ENCODE peak calls at places on chromosome 15, in six cellular contexts. P is astrocyte, Y is neuronal stem cell, J is lower lobe of right lung, M is cardiac muscle cell, A is WERI-Rb-1. U is an unnamed sample.

GRCh38 chr15:27774191-27774590 is 324.9 kb downstream of the OCA2 start:
- DNase-seq in P (no peak), Y (no peak), J (no peak), M (no peak), A (no peak), U (no peak)

GRCh38 chr15:34883633-34884032 is 85.9 kb downstream of the AQR start:
- DNase-seq in P (peak; percentile 14), Y (no peak), J (no peak), M (no peak), A (no peak), U (no peak)

GRCh38 chr15:63858881-63859280 is 25.1 kb upstream of the HERC1 start:
- DNase-seq in P (peak; percentile 10), Y (no peak), J (no peak), M (no peak), A (no peak), U (no peak)

GRCh38 chr15:101538996-101539395 is 49.5 kb upstream of the PCSK6 start:
- DNase-seq in P (no peak), Y (no peak), J (no peak), M (no peak), A (no peak), U (no peak)

GRCh38 chr15:38895326-38896282 is 331.0 kb upstream of the RASGRP1 start:
- DNase-seq in P (peak; percentile 88), Y (no peak), J (no peak), M (no peak), A (no peak), U (no peak)

GRCh38 chr15:76267077-76267476 is 44.2 kb downstream of the ETFA start:
- DNase-seq in P (no peak), Y (no peak), J (no peak), M (peak; percentile 0), A (no peak), U (no peak)

GRCh38 chr15:46442196-46442595 is 807.4 kb downstream of the SQOR start:
- DNase-seq in P (peak; percentile 26), Y (no peak), J (no peak), M (peak; percentile 30), A (no peak), U (no peak)

GRCh38 chr15:75661041-75661778 is 13.5 kb downstream of the SNX33 start:
- DNase-seq in P (peak; percentile 91), Y (no peak), J (peak; percentile 90), M (no peak), A (no peak), U (peak; percentile 29)

GRCh38 chr15:101159936-101160770 is 91.7 kb downstream of the CHSY1 start:
- DNase-seq in P (no peak), Y (no peak), J (no peak), M (no peak), A (no peak), U (no peak)

GRCh38 chr15:33194237-33194636 is 277 bp downstream of the FMN1 start:
- DNase-seq in P (no peak), Y (peak; percentile 58), J (peak; percentile 44), M (no peak), A (peak; percentile 40), U (no peak)

GRCh38 chr15:65916041-65916663 is 46.9 kb downstream of the RAB11A start:
- DNase-seq in P (no peak), Y (no peak), J (no peak), M (no peak), A (no peak), U (no peak)

GRCh38 chr15:71437919-71438318 is 322.6 kb downstream of the THSD4 start:
- DNase-seq in P (no peak), Y (no peak), J (peak; percentile 76), M (no peak), A (no peak), U (no peak)

GRCh38 chr15:37007301-37007700 is 93.0 kb downstream of the MEIS2 start:
- DNase-seq in P (no peak), Y (no peak), J (no peak), M (no peak), A (no peak), U (no peak)

GRCh38 chr15:31498329-31498728 is 171.7 kb downstream of the KLF13 start:
- DNase-seq in P (no peak), Y (no peak), J (no peak), M (no peak), A (no peak), U (no peak)

GRCh38 chr15:89419370-89419984 is 76.9 kb downstream of the RHCG start:
- DNase-seq in P (peak; percentile 8), Y (peak; percentile 85), J (no peak), M (peak; percentile 87), A (no peak), U (peak; percentile 67)

GRCh38 chr15:68700395-68701123 is 120.1 kb downstream of the ANP32A start:
- DNase-seq in P (peak; percentile 65), Y (no peak), J (no peak), M (peak; percentile 93), A (peak; percentile 87), U (peak; percentile 83)

GRCh38 chr15:62187910-62188309 is 22.8 kb upstream of the C2CD4B start:
- DNase-seq in P (no peak), Y (no peak), J (no peak), M (no peak), A (no peak), U (no peak)

DNA sequence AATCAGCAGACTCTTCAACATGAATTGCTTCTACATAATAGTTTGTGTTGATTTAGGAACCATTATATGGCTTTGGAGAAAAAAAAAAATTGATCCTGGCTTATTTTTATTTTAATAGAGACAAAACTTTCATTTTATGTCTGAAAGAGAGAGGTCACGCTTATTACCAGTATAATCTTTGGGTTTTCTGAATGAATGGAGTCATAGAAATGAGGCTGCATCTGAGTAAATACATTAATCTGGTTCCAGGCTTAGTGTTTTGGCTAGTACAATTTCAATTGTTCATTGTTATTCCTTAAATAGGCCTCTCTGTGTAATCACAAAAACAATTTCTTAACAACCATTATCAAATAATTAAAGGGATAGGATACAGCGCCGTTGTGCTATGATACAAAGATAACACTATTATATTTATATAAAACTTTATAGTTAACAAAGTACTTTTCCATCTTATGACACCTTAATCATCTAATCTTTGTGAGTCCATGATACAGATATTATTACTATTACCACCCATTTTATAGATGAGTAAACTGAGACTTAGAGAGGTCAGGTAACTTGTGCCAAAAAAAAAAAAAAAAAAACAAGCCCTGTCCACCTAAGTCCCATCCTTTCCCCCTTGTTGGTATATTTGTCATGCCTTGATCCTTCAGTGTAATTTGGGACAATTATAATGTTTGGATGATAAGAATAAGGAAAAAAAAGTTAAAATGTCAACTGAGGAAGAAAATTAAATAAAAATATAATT is 41.8 kb upstream of the GOLM2 start:
- DNase-seq in P (no peak), Y (no peak), J (no peak), M (no peak), A (no peak), U (no peak)
- H3K27ac ChIP-seq in P (no peak overlapping the region), Y (no peak overlapping the region), J (no peak overlapping the region), M (no peak overlapping the region), A (no peak overlapping the region), U (peak overlapping the region; percentile 69)

DNA sequence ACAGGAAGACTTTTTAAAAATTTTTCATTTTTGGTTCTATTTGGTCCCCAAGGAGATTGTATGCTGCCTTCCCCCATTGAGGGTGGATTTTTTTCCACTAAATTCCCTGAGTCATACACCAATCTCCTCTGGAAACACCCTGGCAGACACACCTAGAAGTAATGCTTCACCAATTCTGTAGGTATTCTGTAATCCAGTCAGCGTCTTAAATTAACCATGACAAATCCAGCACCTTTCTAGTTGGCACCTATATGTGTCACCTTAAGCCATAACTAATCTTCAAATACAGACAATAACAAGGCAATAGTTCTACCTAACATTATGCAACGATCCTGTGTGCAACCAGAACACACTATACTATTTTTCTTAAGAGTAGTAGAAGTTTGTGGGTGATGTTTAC is 459.1 kb upstream of the NDN start:
- DNase-seq in P (no peak), Y (no peak), J (no peak), M (no peak), A (no peak), U (no peak)
- H3K9me3 ChIP-seq in P (no peaks in the 10 kb centered on the region), Y (no peaks in the 10 kb centered on the region), J (no peaks in the 10 kb centered on the region), M (no peaks in the 10 kb centered on the region), A (no peaks in the 10 kb centered on the region), U (no peaks in the 10 kb centered on the region)

DNA sequence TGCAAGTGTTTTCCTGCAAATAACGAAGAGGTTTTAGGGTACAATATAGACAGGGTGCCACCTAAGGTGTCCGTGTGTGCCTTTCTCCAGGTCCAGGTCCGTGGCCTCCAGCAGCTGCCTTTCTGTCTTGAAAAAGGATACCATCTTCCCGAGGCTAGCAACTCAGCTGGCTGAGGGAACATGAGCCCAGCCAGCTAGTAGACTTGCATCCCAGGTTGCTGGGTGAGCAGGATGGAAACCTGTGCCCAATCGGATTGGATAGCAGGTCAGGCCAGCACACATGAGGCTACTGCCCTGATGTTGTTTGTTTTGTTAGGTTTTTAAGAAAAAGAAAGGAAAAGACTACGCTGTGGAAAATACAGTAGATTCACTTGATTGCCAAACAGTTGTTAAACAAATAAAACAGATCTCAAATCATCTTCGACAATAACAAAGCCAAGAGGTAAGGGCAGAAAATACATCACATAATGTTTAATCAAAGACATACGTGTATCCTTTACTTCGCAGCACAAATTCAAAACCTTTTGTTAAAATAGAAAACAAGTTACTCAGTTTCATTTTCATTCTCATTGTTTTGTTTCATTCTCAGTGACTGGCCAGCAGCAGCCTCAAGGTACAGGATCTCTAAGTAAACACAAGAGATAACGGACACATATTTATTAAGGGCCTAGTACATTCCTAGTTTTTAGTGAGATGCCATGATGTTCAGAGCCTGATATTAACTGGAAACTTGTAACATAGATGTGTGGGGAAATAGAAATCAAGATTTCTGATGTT is 661.2 kb upstream of the NR2F2 start:
- DNase-seq in P (no peak), Y (no peak), J (no peak), M (peak; percentile 9), A (no peak), U (peak; percentile 19)
- H3K27ac ChIP-seq in P (no peak overlapping the region), Y (no peak overlapping the region), J (peak overlapping the region; percentile 66), M (no peak overlapping the region), A (no peak overlapping the region), U (no peak overlapping the region)

GRCh38 chr15:25185791-25186190 is 231.0 kb downstream of the SNRPN start:
- DNase-seq in P (no peak), Y (no peak), J (peak; percentile 30), M (no peak), A (no peak), U (no peak)

GRCh38 chr15:25184356-25185155 is 229.8 kb downstream of the SNRPN start:
- DNase-seq in P (no peak), Y (no peak), J (peak; percentile 9), M (no peak), A (no peak), U (no peak)

GRCh38 chr15:25183581-25184330 is 229.0 kb downstream of the SNRPN start:
- DNase-seq in P (no peak), Y (no peak), J (peak; percentile 20), M (no peak), A (no peak), U (no peak)

GRCh38 chr15:25186411-25186810 is 231.6 kb downstream of the SNRPN start:
- DNase-seq in P (no peak), Y (no peak), J (peak; percentile 38), M (no peak), A (no peak), U (no peak)

DNA sequence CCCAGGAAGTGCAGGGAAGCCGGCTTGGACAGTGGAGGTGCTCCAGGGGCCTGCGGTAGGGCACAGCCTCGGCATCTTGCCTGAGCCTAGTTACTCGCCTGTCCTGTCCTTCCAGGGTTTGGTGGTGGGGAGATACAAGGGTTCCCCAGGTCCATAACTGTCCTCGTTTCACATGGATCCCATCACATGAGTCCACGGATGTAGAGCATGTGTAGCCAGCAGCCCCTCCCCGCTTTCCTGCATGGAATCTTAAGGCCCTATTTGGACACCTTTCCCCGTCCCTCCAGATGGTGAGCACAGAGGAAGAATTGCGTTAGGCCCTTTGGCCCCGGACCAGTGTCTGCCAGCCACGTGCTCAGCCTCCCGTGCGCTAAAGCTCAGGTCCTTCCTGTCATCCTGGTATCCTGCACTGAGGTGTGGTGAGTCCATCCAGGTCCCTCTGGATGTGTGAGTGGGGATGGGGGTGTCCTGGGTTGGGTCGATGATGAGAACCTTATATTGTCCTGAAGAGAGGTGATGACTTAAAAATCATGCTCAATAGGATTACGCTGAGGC is 230.4 kb downstream of the SNRPN start:
- DNase-seq in P (no peak), Y (no peak), J (peak; percentile 20), M (no peak), A (no peak), U (no peak)
- H3K9me3 ChIP-seq in P (peaks cover 21% of the 10 kb centered on the region), Y (peaks cover 51% of the 10 kb centered on the region), J (no peaks in the 10 kb centered on the region), M (no peaks in the 10 kb centered on the region), A (no peaks in the 10 kb centered on the region), U (no peaks in the 10 kb centered on the region)